ENCODE peak calls at places on chromosomes 5 and 9, in four cellular contexts. W, U, Y and J are unnamed samples.
A peak's percentile ranks its signal among the peaks of the same experiment; 100 is the strongest.

GRCh38 chr5:544675-545330 is 20.6 kb upstream of the SLC9A3 start:
- DNase-seq in W (no peak), U (no peak), Y (no peak), J (no peak)

GRCh38 chr9:14573319-14573718 is 119.9 kb downstream of the ZDHHC21 start:
- DNase-seq in W (no peak), U (no peak), Y (no peak), J (no peak)

GRCh38 chr5:172772112-172772906 is 1.3 kb upstream of the DUSP1 start:
- DNase-seq in W (peak; percentile 65), U (peak; percentile 92), Y (peak; percentile 92), J (no peak)

GRCh38 chr9:99056876-99057664 is 47.8 kb upstream of the TGFBR1 start:
- DNase-seq in W (no peak), U (no peak), Y (no peak), J (no peak)

GRCh38 chr5:95617057-95617456 is 2.8 kb upstream of the GPR150 start:
- DNase-seq in W (no peak), U (no peak), Y (no peak), J (no peak)

GRCh38 chr9:994005-994404 is 17.6 kb downstream of the DMRT3 start:
- DNase-seq in W (no peak), U (no peak), Y (no peak), J (no peak)

GRCh38 chr5:464446-464842 is 21.5 kb downstream of the EXOC3 start:
- DNase-seq in W (no peak), U (no peak), Y (no peak), J (no peak)

GRCh38 chr5:151141535-151141934 is 16.0 kb downstream of the ANXA6 start:
- DNase-seq in W (no peak), U (no peak), Y (peak; percentile 58), J (no peak)

GRCh38 chr5:76236684-76237083 is 153.5 kb downstream of the SV2C start:
- DNase-seq in W (no peak), U (no peak), Y (no peak), J (no peak)

GRCh38 chr5:37774912-37775483 is 64.8 kb downstream of the GDNF start:
- DNase-seq in W (peak; percentile 43), U (peak; percentile 13), Y (peak; percentile 80), J (peak; percentile 36)

GRCh38 chr9:129005336-129005997 is 22.7 kb downstream of the SH3GLB2 start:
- DNase-seq in W (no peak), U (no peak), Y (no peak), J (no peak)

GRCh38 chr9:128892223-128892892 is 10.4 kb downstream of the LRRC8A start:
- DNase-seq in W (peak; percentile 55), U (no peak), Y (no peak), J (no peak)

GRCh38 chr5:56264417-56265025 is 31.4 kb upstream of the ANKRD55 start:
- DNase-seq in W (peak; percentile 57), U (peak; percentile 59), Y (peak; percentile 67), J (peak; percentile 61)

GRCh38 chr9:4713849-4714248 is 27.2 kb downstream of the AK3 start:
- DNase-seq in W (peak; percentile 9), U (no peak), Y (no peak), J (no peak)

GRCh38 chr9:124122813-124123462 is 111.4 kb downstream of the LHX2 start:
- DNase-seq in W (no peak), U (no peak), Y (no peak), J (no peak)

GRCh38 chr9:6712041-6712440 is 45.7 kb upstream of the KDM4C start:
- DNase-seq in W (no peak), U (no peak), Y (no peak), J (no peak)

GRCh38 chr9:134304712-134305111 is 21.5 kb upstream of the RXRA start:
- DNase-seq in W (no peak), U (no peak), Y (no peak), J (no peak)

GRCh38 chr9:71975833-71976232 is 64.4 kb downstream of the C9orf85 start:
- DNase-seq in W (no peak), U (no peak), Y (no peak), J (no peak)

GRCh38 chr9:73133042-73133651 is 18.5 kb upstream of the ANXA1 start:
- DNase-seq in W (no peak), U (no peak), Y (no peak), J (no peak)

GRCh38 chr5:59724482-59725392 is 168.8 kb downstream of the PDE4D start:
- DNase-seq in W (peak; percentile 44), U (peak; percentile 15), Y (peak; percentile 63), J (peak; percentile 12)

GRCh38 chr9:97665742-97666141 is 31.4 kb downstream of the XPA start:
- DNase-seq in W (no peak), U (no peak), Y (no peak), J (no peak)

GRCh38 chr5:158797498-158797845 is 302.2 kb downstream of the EBF1 start:
- DNase-seq in W (no peak), U (no peak), Y (no peak), J (no peak)

GRCh38 chr5:158802941-158803341 is 296.8 kb downstream of the EBF1 start:
- DNase-seq in W (no peak), U (no peak), Y (no peak), J (no peak)

GRCh38 chr5:158805195-158805594 is 294.5 kb downstream of the EBF1 start:
- DNase-seq in W (no peak), U (no peak), Y (no peak), J (no peak)

GRCh38 chr5:158798140-158798539 is 301.6 kb downstream of the EBF1 start:
- DNase-seq in W (no peak), U (no peak), Y (no peak), J (no peak)

DNA sequence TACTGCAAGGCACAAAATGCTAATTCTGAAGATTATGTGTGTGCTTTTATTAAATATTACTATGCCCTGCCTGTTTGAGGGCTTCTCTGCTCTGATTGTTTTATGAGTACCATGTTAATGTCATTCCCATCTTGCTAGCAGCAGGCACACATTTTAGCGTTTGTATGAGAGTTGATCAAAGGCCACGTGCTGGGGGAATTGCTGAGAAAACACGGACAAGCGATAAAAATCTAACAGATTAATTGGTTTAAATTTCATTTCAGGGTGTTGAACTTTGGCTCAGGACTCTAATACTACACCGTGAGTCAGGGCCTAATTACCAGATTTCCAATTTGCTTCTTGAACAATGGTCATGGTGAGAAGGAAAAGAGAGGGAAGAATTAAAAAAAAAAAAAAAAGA is 298.4 kb downstream of the EBF1 start:
- DNase-seq in W (no peak), U (no peak), Y (no peak), J (no peak)
- TF ChIP-seq FOSL1 in W (no peak), U (no peak), Y (no peak), J (no peak)

GRCh38 chr5:33479321-33479720 is 38.6 kb downstream of the TARS1 start:
- DNase-seq in W (no peak), U (no peak), Y (no peak), J (no peak)
- TF ChIP-seq FOSL1 in W (no peak), U (no peak), Y (no peak), J (no peak)

GRCh38 chr5:79109527-79110492 is 1.8 kb upstream of the BHMT start:
- DNase-seq in W (peak; percentile 52), U (peak; percentile 28), Y (peak; percentile 60), J (peak; percentile 29)
- TF ChIP-seq FOSL1 in W (no peak), U (no peak), Y (no peak), J (no peak)

DNA sequence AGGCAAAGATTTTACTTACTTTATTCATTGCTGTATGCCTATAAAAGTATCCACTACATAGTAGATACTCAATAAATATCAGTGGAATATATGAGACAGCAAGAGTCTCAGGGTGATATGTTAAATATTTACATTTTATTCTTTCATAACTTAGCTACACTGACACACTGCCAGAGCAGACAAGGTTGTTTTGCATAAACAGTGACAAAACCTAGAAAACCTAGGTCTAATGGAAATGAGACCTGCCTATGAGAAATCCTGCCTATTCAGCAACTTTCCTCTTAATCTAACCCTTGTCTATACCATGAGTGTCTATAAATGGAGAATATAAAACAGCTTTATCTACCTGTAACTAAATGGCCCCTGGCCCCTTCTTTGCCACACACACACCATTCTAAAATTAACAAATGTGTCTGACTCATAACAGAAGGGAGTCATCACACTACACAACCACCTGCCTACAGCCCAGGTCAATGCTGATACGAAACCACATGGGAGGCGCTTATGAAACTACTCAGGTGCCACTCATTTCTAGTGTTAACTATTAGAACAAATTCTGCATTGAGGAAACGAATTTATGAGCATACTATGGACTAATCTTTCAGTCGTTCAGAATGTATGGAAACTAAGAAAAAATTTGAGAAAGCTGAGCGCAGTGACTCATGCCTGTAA is 60.3 kb downstream of the UBAP2 start:
- DNase-seq in W (no peak), U (no peak), Y (no peak), J (no peak)
- TF ChIP-seq FOSL1 in W (no peak), U (no peak), Y (no peak), J (peak; percentile 16)

GRCh38 chr5:154517181-154517580 is 39.2 kb upstream of the HAND1 start:
- DNase-seq in W (no peak), U (no peak), Y (no peak), J (no peak)

GRCh38 chr5:154514331-154514730 is 36.3 kb upstream of the HAND1 start:
- DNase-seq in W (no peak), U (no peak), Y (no peak), J (no peak)

GRCh38 chr5:154516475-154516874 is 38.4 kb upstream of the HAND1 start:
- DNase-seq in W (no peak), U (no peak), Y (no peak), J (no peak)

GRCh38 chr5:154511984-154512383 is 34.0 kb upstream of the HAND1 start:
- DNase-seq in W (no peak), U (no peak), Y (no peak), J (no peak)

DNA sequence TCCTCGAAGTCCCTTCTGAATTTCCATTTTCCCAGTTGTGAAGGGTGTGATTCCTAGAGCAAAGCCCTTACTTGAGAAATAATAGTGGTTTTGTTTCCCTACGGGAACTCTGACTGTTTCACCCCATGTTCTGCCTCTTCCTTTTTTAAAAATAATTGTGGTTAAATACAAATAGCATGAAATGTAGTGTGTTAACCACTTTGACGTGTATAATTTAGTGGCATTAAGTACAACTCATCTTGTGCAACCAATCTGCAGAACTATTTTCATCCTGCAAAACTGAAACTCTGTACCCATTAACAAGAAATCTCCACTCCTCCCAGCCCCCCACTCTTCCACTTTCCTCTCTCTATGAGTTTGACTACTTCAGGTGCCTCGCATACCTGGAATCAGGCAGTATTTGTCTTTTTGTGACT is 35.6 kb upstream of the HAND1 start:
- DNase-seq in W (no peak), U (no peak), Y (no peak), J (no peak)
- TF ChIP-seq FOSL1 in W (no peak), U (no peak), Y (no peak), J (no peak)

GRCh38 chr9:83291196-83291595 is 228.3 kb upstream of the RASEF start:
- DNase-seq in W (no peak), U (no peak), Y (no peak), J (no peak)
- TF ChIP-seq FOSL1 in W (no peak), U (no peak), Y (no peak), J (no peak)

GRCh38 chr5:149549461-149550266 is 1.6 kb downstream of the CSNK1A1 start:
- DNase-seq in W (no peak), U (peak; percentile 86), Y (no peak), J (peak; percentile 64)
- TF ChIP-seq FOSL1 in W (peak; percentile 55), U (no peak), Y (no peak), J (no peak)

GRCh38 chr9:137176302-137177182 is 4.7 kb upstream of the TMEM210 start:
- DNase-seq in W (peak; percentile 55), U (peak; percentile 49), Y (no peak), J (no peak)
- TF ChIP-seq FOSL1 in W (no peak), U (no peak), Y (no peak), J (no peak)